ENCODE peak calls at places on chromosomes 4 and X, in ten cellular contexts. D is stomach, A is endothelial cell of umbilical vein, M is right lobe of liver, N is spleen, Z is tibial nerve, U is body of pancreas, G is upper lobe of left lung, T is Peyer's patch, Q is K562. B is an unnamed sample.
A peak's percentile ranks its signal among the peaks of the same experiment; 100 is the strongest.

GRCh38 chrX:123153846-123154335 is 30.2 kb upstream of the GRIA3 start:
- DNase-seq in Z (no peak), M (no peak), G (no peak), D (no peak), N (no peak), A (no peak), Q (no peak), U (no peak), T (no peak), B (no peak)

GRCh38 chrX:107935200-107935599 is 47.0 kb downstream of the TEX13B start:
- DNase-seq in M (no peak), D (no peak), A (peak; percentile 9), T (no peak), Q (no peak), Z (no peak), G (no peak), N (no peak), U (no peak), B (no peak)

GRCh38 chr4:24236532-24236931 is 346.7 kb upstream of the PPARGC1A start:
- DNase-seq in G (no peak), D (no peak), U (no peak), T (no peak), A (no peak), M (no peak), N (no peak), Q (no peak), Z (no peak), B (no peak)

GRCh38 chr4:72971572-72971971 is 97.9 kb downstream of the COX18 start:
- DNase-seq in Q (peak; percentile 4), U (no peak), A (peak; percentile 87), M (no peak), Z (no peak), D (no peak), G (no peak), N (no peak), T (no peak), B (no peak)

GRCh38 chrX:71992711-71993110 is 82.1 kb downstream of the NHSL2 start:
- DNase-seq in N (no peak), T (no peak), Q (no peak), G (peak; percentile 28), D (no peak), A (no peak), Z (no peak), M (no peak), U (no peak), B (no peak)

GRCh38 chr4:130077275-130077674 is 981.3 kb downstream of the C4orf33 start:
- DNase-seq in A (peak; percentile 27), M (no peak), N (no peak), G (no peak), Z (no peak), Q (no peak), U (no peak), T (no peak), D (no peak), B (no peak)

GRCh38 chr4:185711764-185712163 is 100.2 kb downstream of the SORBS2 start:
- DNase-seq in N (no peak), D (no peak), Z (no peak), U (no peak), T (no peak), M (no peak), Q (no peak), G (no peak), A (peak; percentile 37), B (no peak)

GRCh38 chrX:2908125-2908685 is 20.9 kb downstream of the ARSD start:
- DNase-seq in A (no peak), Q (no peak), T (no peak), N (no peak), M (no peak), U (no peak), Z (no peak), G (no peak), D (no peak), B (no peak)

GRCh38 chr4:119170195-119170594 is 34.6 kb downstream of the MYOZ2 start:
- DNase-seq in N (no peak), T (no peak), A (no peak), U (no peak), Z (no peak), G (no peak), D (no peak), Q (no peak), M (no peak), B (no peak)

GRCh38 chr4:179634862-179635261 is 2192.6 kb upstream of the AGA start:
- DNase-seq in A (no peak), T (no peak), U (no peak), G (no peak), D (no peak), N (no peak), M (no peak), Z (no peak), Q (no peak), B (no peak)

GRCh38 chr4:186829740-186830449 is 106.2 kb upstream of the FAT1 start:
- DNase-seq in Q (peak; percentile 69), Z (no peak), N (no peak), D (no peak), U (no peak), T (no peak), A (peak; percentile 90), G (no peak), M (no peak), B (no peak)

GRCh38 chrX:37603938-37604409 is 32.5 kb downstream of the LANCL3 start:
- DNase-seq in Q (no peak), M (no peak), D (peak; percentile 28), G (no peak), U (no peak), N (no peak), Z (no peak), T (no peak), A (no peak), B (no peak)

GRCh38 chrX:73851014-73852009 is 288.3 kb downstream of the CHIC1 start:
- DNase-seq in Z (no peak), T (peak; percentile 95), U (no peak), M (peak; percentile 89), N (peak; percentile 90), Q (peak; percentile 87), G (peak; percentile 92), A (no peak), D (peak; percentile 87), B (peak; percentile 90)

GRCh38 chr4:14701896-14702295 is 300.4 kb upstream of the CPEB2 start:
- DNase-seq in U (peak; percentile 78), N (no peak), D (peak; percentile 89), Z (no peak), T (no peak), Q (no peak), M (no peak), G (no peak), A (no peak), B (no peak)

GRCh38 chr4:182756161-182756690 is 161.0 kb downstream of the DCTD start:
- DNase-seq in M (no peak), A (no peak), D (no peak), Q (no peak), Z (no peak), G (no peak), N (no peak), T (no peak), U (no peak), B (no peak)
- TF ChIP-seq POLR2A in M (no peak), A (no peak), D (no peak), Q (no peak), Z (no peak), G (no peak), N (no peak), T (no peak), U (no peak), B (no peak)

GRCh38 chrX:15216280-15216679 is 53.6 kb downstream of the ASB9 start:
- DNase-seq in M (no peak), Q (no peak), T (no peak), U (no peak), N (no peak), G (no peak), D (no peak), A (no peak), Z (no peak), B (no peak)
- TF ChIP-seq POLR2A in M (no peak), Q (no peak), T (no peak), U (no peak), N (no peak), G (no peak), D (no peak), A (no peak), Z (no peak), B (no peak)

GRCh38 chr4:7068279-7068842 is 497 bp upstream of the GRPEL1 start:
- DNase-seq in M (no peak), Q (no peak), A (no peak), U (no peak), D (no peak), N (no peak), T (no peak), G (no peak), Z (no peak), B (no peak)
- TF ChIP-seq POLR2A in M (no peak), Q (peak; percentile 81), A (peak; percentile 62), U (no peak), D (peak; percentile 38), N (no peak), T (peak; percentile 9), G (peak; percentile 73), Z (no peak), B (no peak)

DNA sequence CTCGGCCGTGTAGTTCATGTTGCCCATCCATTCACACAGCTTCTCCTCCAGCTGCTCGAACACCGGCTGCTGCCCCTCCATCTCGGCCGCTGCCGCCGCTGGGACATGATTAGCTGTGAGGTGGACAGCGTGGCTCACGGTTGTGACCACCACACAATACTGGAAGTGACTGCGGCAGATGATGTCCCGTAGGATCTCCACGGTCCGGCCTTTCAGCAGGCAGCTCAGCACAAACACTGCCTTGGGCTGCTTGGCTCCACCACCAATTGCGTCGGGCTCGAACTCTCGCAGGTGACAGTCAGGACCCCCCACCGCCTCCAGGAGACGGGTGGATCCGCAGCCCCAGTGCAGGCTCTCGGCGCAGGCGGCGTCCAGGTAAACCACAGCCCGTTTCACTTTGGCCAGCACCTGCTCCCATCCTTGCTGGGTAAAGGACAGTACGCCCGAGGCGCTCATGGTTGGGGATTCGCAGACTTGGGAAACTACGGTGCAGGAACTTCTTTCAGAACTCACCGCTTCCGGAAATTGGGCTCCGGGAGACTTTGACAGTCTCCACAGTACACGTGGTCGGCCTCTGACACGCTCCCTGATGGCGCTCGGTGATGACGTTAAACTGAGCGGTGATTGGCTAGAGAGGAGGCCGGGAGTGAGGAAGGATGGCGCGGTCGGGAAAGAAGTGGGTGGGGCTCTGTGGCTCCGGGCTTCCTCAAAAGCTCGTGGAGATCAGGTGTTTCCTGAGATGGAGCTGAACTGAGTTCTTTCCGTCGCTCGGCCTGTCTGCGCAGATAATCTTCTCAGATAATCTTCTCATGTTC is at the start of gene SCFD2:
- DNase-seq in M (peak; percentile 98), Z (peak; percentile 100), A (peak; percentile 96), U (peak; percentile 99), D (peak; percentile 98), T (peak; percentile 99), G (peak; percentile 98), N (peak; percentile 97), Q (peak; percentile 99), B (peak; percentile 99)
- TF ChIP-seq POLR2A in M (peak; percentile 23), Z (no peak), A (peak; percentile 67), U (peak; percentile 62), D (no peak), T (peak; percentile 23), G (peak; percentile 49), N (no peak), Q (peak; percentile 73), B (no peak)

B was measured in transverse colon.